ENCODE peak calls at places on chromosomes 16 and 17, in four cellular contexts. One of them, this sample, is unnamed.

GRCh38 chr16:48946687-48947370 is 334.8 kb downstream of the CBLN1 start:
- DNase-seq in germinal center: no peak
- DNase-seq in left ventricle myocardium inferior: no peak
- DNase-seq in hippocampal formation: no peak
- DNase-seq in this sample: no peak

GRCh38 chr17:29577778-29578211 is 9.3 kb downstream of the TP53I13 start:
- DNase-seq in germinal center: no peak
- DNase-seq in hippocampal formation: peak
- DNase-seq in left ventricle myocardium inferior: no peak
- DNase-seq in this sample: peak

GRCh38 chr17:78933959-78934568 is 8.9 kb upstream of the TIMP2 start:
- DNase-seq in left ventricle myocardium inferior: peak
- DNase-seq in germinal center: no peak
- DNase-seq in hippocampal formation: peak
- DNase-seq in this sample: peak

GRCh38 chr16:77290451-77291110 is 91.4 kb downstream of the SYCE1L start:
- DNase-seq in hippocampal formation: no peak
- DNase-seq in germinal center: no peak
- DNase-seq in left ventricle myocardium inferior: no peak
- DNase-seq in this sample: no peak

GRCh38 chr17:34656801-34657200 is 77.4 kb downstream of the TMEM132E start:
- DNase-seq in germinal center: no peak
- DNase-seq in hippocampal formation: no peak
- DNase-seq in left ventricle myocardium inferior: no peak
- DNase-seq in this sample: no peak

GRCh38 chr16:87486282-87486681 is 6.5 kb downstream of the ZCCHC14 start:
- DNase-seq in left ventricle myocardium inferior: no peak
- DNase-seq in hippocampal formation: no peak
- DNase-seq in germinal center: no peak
- DNase-seq in this sample: no peak

GRCh38 chr17:61488878-61489718 is 36.9 kb downstream of the TBX4 start:
- DNase-seq in hippocampal formation: no peak
- DNase-seq in left ventricle myocardium inferior: no peak
- DNase-seq in germinal center: no peak
- DNase-seq in this sample: no peak

GRCh38 chr17:74972973-74973328 is 392 bp upstream of the HID1 start:
- DNase-seq in left ventricle myocardium inferior: no peak
- DNase-seq in hippocampal formation: no peak
- DNase-seq in germinal center: no peak
- DNase-seq in this sample: no peak

GRCh38 chr16:81094771-81095251 is 1.4 kb downstream of the GCSH start:
- DNase-seq in germinal center: no peak
- DNase-seq in hippocampal formation: no peak
- DNase-seq in left ventricle myocardium inferior: no peak
- DNase-seq in this sample: no peak

GRCh38 chr17:17796787-17797061 is 40.1 kb downstream of the SREBF1 start:
- DNase-seq in germinal center: no peak
- DNase-seq in left ventricle myocardium inferior: no peak
- DNase-seq in hippocampal formation: no peak
- DNase-seq in this sample: no peak

GRCh38 chr16:24568392-24568791 is 29.0 kb downstream of the RBBP6 start:
- DNase-seq in left ventricle myocardium inferior: no peak
- DNase-seq in germinal center: no peak
- DNase-seq in hippocampal formation: peak
- DNase-seq in this sample: no peak

GRCh38 chr17:27315322-27315721 is 21.4 kb downstream of the WSB1 start:
- DNase-seq in hippocampal formation: no peak
- DNase-seq in left ventricle myocardium inferior: peak
- DNase-seq in germinal center: no peak
- DNase-seq in this sample: peak

GRCh38 chr16:73037331-73037745 is 10.6 kb downstream of the ZFHX3 start:
- DNase-seq in left ventricle myocardium inferior: peak
- DNase-seq in germinal center: no peak
- DNase-seq in hippocampal formation: no peak
- DNase-seq in this sample: no peak

GRCh38 chr17:10628756-10629155 is 28.4 kb downstream of the MYH3 start:
- DNase-seq in germinal center: no peak
- DNase-seq in left ventricle myocardium inferior: no peak
- DNase-seq in hippocampal formation: no peak
- DNase-seq in this sample: no peak

GRCh38 chr16:11094838-11095565 is 150.6 kb downstream of the CLEC16A start:
- DNase-seq in hippocampal formation: no peak
- DNase-seq in germinal center: peak
- DNase-seq in left ventricle myocardium inferior: no peak
- DNase-seq in this sample: no peak

GRCh38 chr16:3461120-3461519 is 17.6 kb downstream of the NAA60 start:
- DNase-seq in hippocampal formation: no peak
- DNase-seq in germinal center: no peak
- DNase-seq in left ventricle myocardium inferior: no peak
- DNase-seq in this sample: no peak

GRCh38 chr17:36627101-36627500 is 25.7 kb downstream of the MRM1 start:
- DNase-seq in hippocampal formation: no peak
- DNase-seq in left ventricle myocardium inferior: no peak
- DNase-seq in germinal center: no peak
- DNase-seq in this sample: no peak

GRCh38 chr16:19008770-19009169 is 25.0 kb downstream of the TMC7 start:
- DNase-seq in germinal center: no peak
- DNase-seq in left ventricle myocardium inferior: no peak
- DNase-seq in hippocampal formation: no peak
- DNase-seq in this sample: peak

GRCh38 chr16:20613471-20613887 is 37.3 kb upstream of the ACSM2B start:
- DNase-seq in hippocampal formation: no peak
- DNase-seq in germinal center: no peak
- DNase-seq in left ventricle myocardium inferior: no peak
- DNase-seq in this sample: no peak

GRCh38 chr16:15553313-15554088 is 89.5 kb downstream of the MARF1 start:
- DNase-seq in hippocampal formation: no peak
- DNase-seq in germinal center: no peak
- DNase-seq in left ventricle myocardium inferior: no peak
- DNase-seq in this sample: no peak

GRCh38 chr17:77353684-77354419 is 213.1 kb downstream of the SEC14L1 start:
- DNase-seq in left ventricle myocardium inferior: no peak
- DNase-seq in hippocampal formation: no peak
- DNase-seq in germinal center: no peak
- DNase-seq in this sample: no peak

GRCh38 chr17:57408064-57408811 is 151.9 kb downstream of the MSI2 start:
- DNase-seq in left ventricle myocardium inferior: no peak
- DNase-seq in hippocampal formation: peak
- DNase-seq in germinal center: peak
- DNase-seq in this sample: no peak

GRCh38 chr17:15909481-15909991 is 35.4 kb upstream of the ADORA2B start:
- DNase-seq in germinal center: no peak
- DNase-seq in left ventricle myocardium inferior: peak
- DNase-seq in hippocampal formation: no peak
- DNase-seq in this sample: no peak

GRCh38 chr16:31400191-31400590 is 7.1 kb downstream of the ITGAD start:
- DNase-seq in hippocampal formation: no peak
- DNase-seq in left ventricle myocardium inferior: no peak
- DNase-seq in germinal center: no peak
- DNase-seq in this sample: no peak

GRCh38 chr16:50265260-50265659 is 1.1 kb upstream of the ADCY7 start:
- DNase-seq in germinal center: no peak
- DNase-seq in hippocampal formation: no peak
- DNase-seq in left ventricle myocardium inferior: no peak
- DNase-seq in this sample: no peak

GRCh38 chr17:2745317-2746037 is 4.0 kb downstream of the CCDC92B start:
- DNase-seq in hippocampal formation: peak
- DNase-seq in germinal center: no peak
- DNase-seq in left ventricle myocardium inferior: peak
- DNase-seq in this sample: no peak

GRCh38 chr17:2400474-2400866 is 390 bp downstream of the MNT start:
- DNase-seq in left ventricle myocardium inferior: peak
- DNase-seq in hippocampal formation: no peak
- DNase-seq in germinal center: peak
- DNase-seq in this sample: no peak

GRCh38 chr16:2339521-2340484 is 725 bp downstream of the ABCA3 start:
- DNase-seq in hippocampal formation: peak
- DNase-seq in germinal center: peak
- DNase-seq in left ventricle myocardium inferior: peak
- DNase-seq in this sample: no peak

GRCh38 chr16:50185005-50185505 is 31.9 kb downstream of the TENT4B start:
- DNase-seq in left ventricle myocardium inferior: no peak
- DNase-seq in germinal center: no peak
- DNase-seq in hippocampal formation: no peak
- DNase-seq in this sample: no peak

GRCh38 chr16:87457051-87457611 is 35.7 kb downstream of the ZCCHC14 start:
- DNase-seq in germinal center: no peak
- DNase-seq in hippocampal formation: no peak
- DNase-seq in left ventricle myocardium inferior: no peak
- DNase-seq in this sample: no peak

GRCh38 chr17:21169496-21169895 is 42.7 kb downstream of the DHRS7B start:
- DNase-seq in left ventricle myocardium inferior: no peak
- DNase-seq in germinal center: no peak
- DNase-seq in hippocampal formation: no peak
- DNase-seq in this sample: no peak

GRCh38 chr17:70344356-70345060 is 175.2 kb downstream of the KCNJ2 start:
- DNase-seq in hippocampal formation: no peak
- DNase-seq in left ventricle myocardium inferior: no peak
- DNase-seq in germinal center: no peak
- DNase-seq in this sample: no peak

GRCh38 chr17:57459286-57459915 is 203.1 kb downstream of the MSI2 start:
- DNase-seq in left ventricle myocardium inferior: no peak
- DNase-seq in germinal center: no peak
- DNase-seq in hippocampal formation: no peak
- DNase-seq in this sample: no peak